ENCODE peak calls at places on chromosomes 3 and 15, in four cellular contexts. Z is thoracic aorta, E is MM.1S, L is brain microvascular endothelial cell. Q is an unnamed sample.

GRCh38 chr3:3189102-3189727 is 9.7 kb upstream of the CRBN start:
- DNase-seq in E (no peak), Z (no peak), L (peak; percentile 30), Q (no peak)

GRCh38 chr3:143847787-143848631 is at the start of gene SLC9A9:
- DNase-seq in Z (no peak), E (peak; percentile 80), L (peak; percentile 73), Q (no peak)

GRCh38 chr3:195250473-195251251 is 20.3 kb downstream of the XXYLT1 start:
- DNase-seq in Z (no peak), L (peak; percentile 38), E (no peak), Q (no peak)

GRCh38 chr3:149512073-149512782 is 37.7 kb downstream of the TM4SF4 start:
- DNase-seq in Z (no peak), L (peak; percentile 45), E (peak; percentile 65), Q (peak; percentile 34)

GRCh38 chr3:129369711-129370110 is 58.7 kb downstream of the EFCAB12 start:
- DNase-seq in Z (no peak), E (no peak), L (no peak), Q (no peak)

GRCh38 chr15:41013698-41014414 is 60.6 kb downstream of the CHAC1 start:
- DNase-seq in E (peak; percentile 85), Z (no peak), L (no peak), Q (no peak)

GRCh38 chr3:126345641-126346460 is 11.4 kb downstream of the KLF15 start:
- DNase-seq in E (peak; percentile 2), L (no peak), Z (no peak), Q (no peak)

GRCh38 chr3:23751485-23751811 is 54.3 kb upstream of the UBE2E1 start:
- DNase-seq in E (no peak), Z (no peak), L (peak; percentile 20), Q (no peak)

GRCh38 chr3:110332591-110332990 is 739.0 kb upstream of the NECTIN3 start:
- DNase-seq in L (no peak), E (no peak), Z (no peak), Q (no peak)

GRCh38 chr3:23244642-23245041 is 41.5 kb downstream of the UBE2E2 start:
- DNase-seq in L (no peak), E (no peak), Z (no peak), Q (no peak)

GRCh38 chr15:74626752-74627692 is 11.4 kb downstream of the CLK3 start:
- DNase-seq in Z (no peak), L (no peak), E (peak; percentile 91), Q (no peak)

GRCh38 chr3:150146891-150147761 is 176.4 kb upstream of the PFN2 start:
- DNase-seq in E (no peak), L (peak; percentile 95), Z (peak; percentile 22), Q (no peak)

GRCh38 chr3:60919296-60919695 is 332.0 kb downstream of the FHIT start:
- DNase-seq in E (no peak), L (peak; percentile 5), Z (no peak), Q (peak; percentile 90)

GRCh38 chr3:15959434-15959811 is 161.6 kb upstream of the ANKRD28 start:
- DNase-seq in E (no peak), Z (no peak), L (no peak), Q (no peak)

GRCh38 chr15:100095896-100096600 is 245.7 kb downstream of the ADAMTS17 start:
- DNase-seq in L (no peak), Z (no peak), E (no peak), Q (no peak)

GRCh38 chr3:107240183-107241091 is 136.8 kb upstream of the CCDC54 start:
- DNase-seq in Z (no peak), L (peak; percentile 56), E (peak; percentile 82), Q (no peak)

GRCh38 chr3:65785065-65785645 is 253.6 kb downstream of the MAGI1 start:
- DNase-seq in L (peak; percentile 39), E (peak; percentile 45), Z (no peak), Q (no peak)

GRCh38 chr3:105827959-105828358 is 40.9 kb downstream of the CBLB start:
- DNase-seq in E (no peak), L (peak; percentile 92), Z (no peak), Q (peak; percentile 78)

GRCh38 chr3:20147374-20147773 is 38.6 kb downstream of the SGO1 start:
- DNase-seq in E (no peak), Z (no peak), L (no peak), Q (no peak)

GRCh38 chr15:84099181-84099580 is 136.4 kb upstream of the GOLGA6L4 start:
- DNase-seq in E (peak; percentile 50), L (no peak), Z (no peak), Q (no peak)

GRCh38 chr15:78836333-78836732 is 25.1 kb upstream of the ADAMTS7 start:
- DNase-seq in E (no peak), L (no peak), Z (no peak), Q (no peak)

GRCh38 chr15:78830514-78831228 is 19.4 kb upstream of the ADAMTS7 start:
- DNase-seq in L (no peak), E (no peak), Z (no peak), Q (no peak)

GRCh38 chr15:78828930-78829329 is 17.7 kb upstream of the ADAMTS7 start:
- DNase-seq in E (no peak), Z (no peak), L (no peak), Q (no peak)

GRCh38 chr15:78837131-78837530 is 25.9 kb upstream of the ADAMTS7 start:
- DNase-seq in Z (no peak), L (no peak), E (no peak), Q (no peak)

DNA sequence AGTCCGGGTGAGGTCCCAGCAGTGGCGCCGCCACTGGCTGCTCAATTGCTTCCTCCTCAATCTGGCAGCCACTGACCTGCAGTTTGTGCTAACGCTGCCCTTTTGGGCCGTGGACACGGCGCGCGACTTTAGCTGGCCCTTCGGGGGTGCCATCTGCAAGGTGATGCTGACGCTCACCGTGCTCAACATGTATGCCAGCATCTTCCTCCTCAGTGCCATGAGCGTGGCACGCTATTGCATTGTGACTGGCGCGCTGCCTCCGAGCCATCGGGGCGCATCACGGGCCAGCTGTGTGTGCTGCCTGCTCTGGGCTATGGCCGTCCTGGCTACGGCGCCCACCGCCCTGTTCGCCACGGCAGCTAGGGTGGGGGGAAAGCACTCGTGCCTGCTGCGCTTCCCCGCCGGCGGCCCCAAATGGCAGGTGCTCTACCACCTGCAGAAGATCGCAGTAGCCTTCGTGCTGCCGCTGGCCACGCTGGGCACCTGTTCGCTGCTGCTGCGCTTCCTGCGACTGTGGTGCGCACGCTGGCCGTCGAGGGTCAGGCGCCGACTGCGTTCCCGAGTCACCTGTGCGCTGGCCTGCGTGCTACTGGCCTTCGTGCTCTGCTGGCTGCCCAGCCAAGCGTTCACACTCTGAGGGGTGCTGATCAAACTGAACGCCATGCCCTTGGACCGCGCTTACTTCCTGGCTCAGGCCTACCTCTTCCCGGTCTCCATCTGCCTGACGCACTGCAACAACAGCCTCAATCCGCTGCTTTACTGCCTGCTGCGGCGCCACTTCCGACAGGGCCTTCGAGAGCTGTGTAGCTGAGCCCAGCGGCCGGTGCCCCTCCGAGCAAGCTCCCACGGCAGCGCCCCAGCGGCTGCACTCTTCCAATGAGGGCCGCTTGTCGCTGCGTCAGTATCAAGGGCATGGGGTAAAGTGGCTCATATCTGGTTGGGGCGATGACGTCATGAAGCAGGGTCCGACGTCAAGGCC is 20.3 kb upstream of the ADAMTS7 start:
- DNase-seq in L (no peak), E (no peak), Z (no peak), Q (no peak)
- H3K4me3 ChIP-seq in L (no peak overlapping the region), E (no peak overlapping the region), Z (no peak overlapping the region), Q (no peak overlapping the region)

DNA sequence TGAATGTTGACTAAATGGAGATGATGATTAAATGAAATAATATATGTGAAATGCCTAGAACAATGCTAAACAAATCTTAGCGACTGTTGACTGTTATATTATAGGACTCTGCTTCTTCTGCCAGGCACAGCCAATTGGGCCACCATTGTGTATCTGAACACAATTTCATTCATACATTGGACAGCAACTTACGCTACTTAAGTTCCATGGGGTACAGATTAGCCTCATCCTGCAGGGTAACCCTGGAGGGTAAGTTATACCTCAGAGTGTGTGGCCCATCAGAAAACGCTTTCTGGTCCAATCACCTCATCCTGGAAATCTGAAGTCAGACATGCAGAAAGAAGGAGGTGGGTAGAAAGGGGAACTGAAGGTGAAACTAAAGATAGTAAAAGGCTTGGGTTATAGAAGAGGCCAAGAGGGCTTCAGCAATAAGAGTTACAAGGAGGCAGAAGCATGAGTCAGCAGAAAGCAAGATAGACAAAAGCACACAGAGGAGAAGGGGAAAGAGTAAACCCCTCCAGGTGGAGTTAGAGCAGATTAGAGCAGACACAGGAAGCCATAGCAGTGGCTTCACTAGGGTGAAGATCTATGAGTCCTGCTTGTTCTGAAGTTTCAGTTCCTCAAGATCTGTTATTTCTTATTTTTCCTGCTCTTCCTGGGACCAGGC is 119.3 kb upstream of the SLC24A5 start:
- DNase-seq in L (no peak), Z (no peak), E (peak; percentile 56), Q (no peak)
- TF ChIP-seq CTCF in L (no peak), Z (no peak), E (no peak), Q (no peak)

DNA sequence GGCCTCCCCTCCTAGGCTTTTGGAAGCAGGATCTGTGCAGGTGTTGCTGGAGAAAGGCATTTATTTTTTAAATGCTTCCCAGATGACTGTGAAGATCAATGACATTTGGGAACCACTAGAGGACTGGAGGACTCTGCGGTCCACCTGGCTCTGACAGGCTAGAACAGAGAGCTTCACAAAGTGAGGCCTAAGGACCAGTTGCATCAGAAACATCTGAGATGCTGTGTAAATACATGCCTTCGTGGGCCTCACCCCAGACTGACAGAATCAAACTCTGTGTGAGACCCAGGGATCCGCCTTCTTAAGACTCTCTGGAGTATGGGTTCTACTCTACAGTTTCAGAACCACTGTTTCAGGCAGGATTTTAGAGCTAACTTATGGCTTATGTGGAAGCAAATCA is 105.0 kb upstream of the ICE2 start:
- DNase-seq in Z (no peak), E (peak; percentile 38), L (no peak), Q (no peak)
- H3K4me3 ChIP-seq in Z (no peak overlapping the region), E (no peak overlapping the region), L (no peak overlapping the region), Q (no peak overlapping the region)

GRCh38 chr3:169836942-169837275 is 24.2 kb upstream of the LRRC34 start:
- DNase-seq in L (no peak), Z (no peak), E (no peak), Q (no peak)
- TF ChIP-seq CTCF in L (no peak), Z (no peak), E (no peak), Q (no peak)